ENCODE peak calls at places on chromosomes 2 and 18, in six cellular contexts. B is transverse colon, P is aorta, X is neural progenitor cell, W is PC-3, K is hepatocyte. U is an unnamed sample. For H3K4me1, the result is how much of the 10 kb centered on the place peaks cover.

GRCh38 chr18:39624934-39625333 is 2059.3 kb upstream of the CELF4 start:
- DNase-seq in B (no peak), P (no peak), X (no peak), K (no peak), W (peak), U (no peak)

GRCh38 chr2:15829985-15830384 is 110.4 kb upstream of the MYCN start:
- DNase-seq in B (no peak), W (no peak), X (no peak), P (no peak), K (no peak), U (no peak)

GRCh38 chr2:26033270-26033768 is 565 bp upstream of the RAB10 start:
- DNase-seq in B (peak), P (no peak), X (peak), W (peak), K (peak), U (peak)

GRCh38 chr2:12284037-12284436 is 432.7 kb upstream of the TRIB2 start:
- DNase-seq in K (no peak), P (no peak), W (no peak), X (no peak), B (no peak), U (no peak)

GRCh38 chr2:152715854-152716428 is 1.3 kb downstream of the PRPF40A start:
- DNase-seq in X (peak), B (no peak), P (no peak), W (peak), K (peak), U (no peak)

GRCh38 chr18:75070235-75070624 is 138.7 kb downstream of the PTGR3 start:
- DNase-seq in X (no peak), P (no peak), B (no peak), K (no peak), W (no peak), U (no peak)

GRCh38 chr18:22709288-22710060 is 223.7 kb upstream of the RBBP8 start:
- DNase-seq in X (no peak), P (no peak), W (no peak), K (peak), B (no peak), U (no peak)

GRCh38 chr2:121491566-121491965 is 39.1 kb upstream of the RNU4ATAC start:
- DNase-seq in B (no peak), K (no peak), X (no peak), P (no peak), W (no peak), U (no peak)

GRCh38 chr2:211035548-211036185 is 479.3 kb downstream of the CPS1 start:
- DNase-seq in W (peak), B (no peak), X (peak), P (no peak), K (peak), U (no peak)

GRCh38 chr2:29535188-29535587 is 386.2 kb downstream of the ALK start:
- DNase-seq in W (no peak), X (no peak), P (no peak), B (no peak), K (no peak), U (no peak)

GRCh38 chr18:70072678-70073077 is 125.0 kb upstream of the CD226 start:
- DNase-seq in W (peak), X (no peak), B (no peak), P (no peak), K (peak), U (no peak)

GRCh38 chr2:3427272-3427671 is 47.8 kb downstream of the TRAPPC12 start:
- DNase-seq in K (no peak), X (no peak), P (no peak), W (no peak), B (peak), U (no peak)

GRCh38 chr18:23503967-23504352 is 649 bp downstream of the RMC1 start:
- DNase-seq in W (no peak), X (no peak), K (no peak), P (peak), B (no peak), U (no peak)

GRCh38 chr2:1974391-1974790 is 230.1 kb upstream of the PXDN start:
- DNase-seq in K (no peak), W (peak), X (no peak), P (no peak), B (no peak), U (no peak)

GRCh38 chr2:237705225-237705524 is 77.8 kb downstream of the LRRFIP1 start:
- DNase-seq in X (no peak), K (no peak), P (no peak), B (no peak), W (no peak), U (no peak)

GRCh38 chr2:162030363-162030762 is 43.7 kb downstream of the DPP4 start:
- DNase-seq in W (peak), K (no peak), X (no peak), P (no peak), B (no peak), U (no peak)

GRCh38 chr18:58334061-58334460 is 290.0 kb downstream of the NEDD4L start:
- DNase-seq in K (no peak), W (no peak), B (no peak), P (no peak), X (no peak), U (no peak)

GRCh38 chr2:9803023-9803805 is 40.1 kb upstream of the TAF1B start:
- DNase-seq in W (no peak), X (peak), K (peak), P (peak), B (peak), U (peak)

GRCh38 chr18:36960038-36960437 is 131.1 kb downstream of the KIAA1328 start:
- DNase-seq in K (no peak), W (no peak), P (peak), X (no peak), B (no peak), U (no peak)

GRCh38 chr2:236818281-236819045 is 248.8 kb downstream of the ACKR3 start:
- DNase-seq in P (no peak), W (no peak), B (no peak), X (no peak), K (no peak), U (no peak)

GRCh38 chr2:31978436-31978835 is 32.4 kb downstream of the MEMO1 start:
- DNase-seq in K (no peak), X (no peak), P (no peak), W (no peak), B (no peak), U (no peak)
- H3K27ac ChIP-seq in K (no peak), X (no peak), P (no peak), W (no peak), B (no peak), U (no peak)

GRCh38 chr2:58545300-58546280 is 304.5 kb upstream of the FANCL start:
- DNase-seq in P (no peak), X (no peak), B (no peak), W (no peak), K (no peak), U (no peak)

GRCh38 chr2:58540680-58541079 is 299.6 kb upstream of the FANCL start:
- DNase-seq in W (no peak), X (peak), K (no peak), B (no peak), P (no peak), U (no peak)

GRCh38 chr2:58535994-58536393 is 294.9 kb upstream of the FANCL start:
- DNase-seq in X (no peak), W (no peak), K (peak), P (no peak), B (no peak), U (no peak)

GRCh38 chr2:58539973-58540372 is 298.8 kb upstream of the FANCL start:
- DNase-seq in X (peak), W (peak), K (no peak), P (no peak), B (no peak), U (no peak)

GRCh38 chr2:58541511-58541910 is 300.4 kb upstream of the FANCL start:
- DNase-seq in X (peak), P (no peak), K (no peak), B (no peak), W (no peak), U (no peak)
- H3K4me1 ChIP-seq in X (half or more), P (under half), K (under half), B (under half), W (under half), U (under half)

DNA sequence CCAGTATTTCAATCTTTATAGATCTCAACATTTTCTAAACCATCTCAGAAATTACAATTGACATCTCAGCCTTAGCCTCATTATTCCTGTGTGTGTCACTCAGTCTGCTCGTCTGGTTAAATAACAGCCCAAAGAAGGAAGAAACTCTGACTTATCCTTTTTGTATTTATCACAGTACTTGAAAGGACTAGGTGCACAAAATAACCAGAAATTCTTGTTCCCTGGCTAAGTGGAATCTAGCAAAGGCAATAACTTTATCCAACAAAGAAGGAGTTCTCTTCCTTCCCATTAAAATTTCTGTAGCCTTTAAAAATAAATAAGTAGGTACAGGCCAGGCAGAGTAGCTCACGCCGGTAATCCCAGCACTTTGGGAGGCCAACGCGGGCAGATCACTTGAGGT is 139.9 kb upstream of the PID1 start:
- DNase-seq in X (no peak), W (peak), K (no peak), P (no peak), B (no peak), U (no peak)
- H3K27ac ChIP-seq in X (no peak), W (peak), K (peak), P (no peak), B (no peak), U (peak)

GRCh38 chr18:44802508-44802907 is 121.8 kb downstream of the SETBP1 start:
- DNase-seq in B (no peak), K (no peak), W (no peak), X (no peak), P (no peak), U (no peak)

GRCh38 chr18:44803019-44803650 is 122.4 kb downstream of the SETBP1 start:
- DNase-seq in P (no peak), K (peak), X (no peak), W (no peak), B (peak), U (no peak)

GRCh38 chr18:44799422-44800421 is 119.0 kb downstream of the SETBP1 start:
- DNase-seq in W (no peak), X (no peak), B (no peak), P (no peak), K (no peak), U (no peak)

GRCh38 chr18:44804033-44804432 is 123.3 kb downstream of the SETBP1 start:
- DNase-seq in X (no peak), B (no peak), K (no peak), P (no peak), W (no peak), U (no peak)

DNA sequence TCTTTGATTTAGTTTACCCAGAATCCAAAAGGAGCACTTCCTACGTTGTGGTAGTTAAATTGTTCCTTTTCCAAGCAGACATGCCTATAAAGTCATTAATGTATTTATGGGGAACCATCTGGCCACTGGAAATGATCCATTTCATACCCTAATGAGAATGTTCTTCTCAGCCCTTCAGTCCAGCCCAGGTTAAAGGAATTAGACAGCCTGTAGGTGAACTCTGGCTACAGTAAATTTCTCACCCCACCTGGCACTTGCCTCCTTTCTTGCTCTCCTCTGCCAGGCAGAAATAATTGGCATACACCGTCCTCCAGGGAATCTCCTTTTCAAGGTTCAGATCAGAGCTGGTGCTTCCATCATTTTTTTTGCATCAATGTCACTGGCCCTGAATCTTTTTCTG is 121.1 kb downstream of the SETBP1 start:
- DNase-seq in K (no peak), B (no peak), X (no peak), P (no peak), W (no peak), U (no peak)
- H3K4me1 ChIP-seq in K (half or more), B (under half), X (under half), P (under half), W (under half), U (under half)

DNA sequence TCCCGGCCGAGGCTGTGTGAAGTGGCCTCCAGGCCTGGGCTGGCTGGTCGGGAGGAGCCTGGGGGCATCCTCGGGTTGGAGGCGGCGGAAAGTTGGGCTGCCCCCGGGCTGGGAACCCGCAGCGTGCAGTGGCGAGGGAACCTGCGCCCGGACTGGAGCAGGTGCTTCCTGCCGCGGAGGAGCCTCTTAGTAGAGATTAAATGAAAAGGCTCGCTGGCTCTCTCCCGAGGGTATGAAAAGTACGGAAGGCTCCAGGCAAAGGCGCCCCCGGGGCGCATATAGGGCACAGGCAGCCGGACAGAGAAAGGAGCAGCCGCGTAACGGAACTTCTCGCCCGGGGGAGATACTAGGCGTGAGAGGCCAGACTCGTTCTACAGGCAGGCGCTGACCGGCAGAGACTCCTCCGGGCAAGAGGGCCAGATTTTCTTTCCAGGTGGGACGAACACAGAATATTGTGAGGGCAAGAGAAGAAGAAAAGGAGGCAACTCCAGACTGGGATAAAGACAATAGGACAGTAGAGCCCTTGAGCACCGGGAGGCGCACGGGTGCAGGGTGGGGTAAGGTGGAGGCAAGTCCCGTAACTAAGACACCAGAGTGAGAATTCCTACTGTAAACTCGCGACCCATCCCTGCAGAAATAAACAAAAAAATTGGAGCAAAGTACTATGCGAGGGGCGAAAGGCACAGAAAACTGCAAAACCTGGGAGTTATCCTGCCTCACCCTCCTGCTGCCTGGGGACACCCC is 828 bp downstream of the CDH2 start:
- DNase-seq in K (peak), P (no peak), X (peak), W (peak), B (no peak), U (no peak)
- H3K27ac ChIP-seq in K (peak), P (peak), X (peak), W (no peak), B (no peak), U (peak)

GRCh38 chr18:76489081-76489480 is 6.0 kb downstream of the ZNF516 start:
- DNase-seq in K (no peak), X (no peak), W (no peak), B (no peak), P (no peak), U (no peak)
- H3K4me1 ChIP-seq in K (under half), X (half or more), W (under half), B (under half), P (under half), U (under half)

DNA sequence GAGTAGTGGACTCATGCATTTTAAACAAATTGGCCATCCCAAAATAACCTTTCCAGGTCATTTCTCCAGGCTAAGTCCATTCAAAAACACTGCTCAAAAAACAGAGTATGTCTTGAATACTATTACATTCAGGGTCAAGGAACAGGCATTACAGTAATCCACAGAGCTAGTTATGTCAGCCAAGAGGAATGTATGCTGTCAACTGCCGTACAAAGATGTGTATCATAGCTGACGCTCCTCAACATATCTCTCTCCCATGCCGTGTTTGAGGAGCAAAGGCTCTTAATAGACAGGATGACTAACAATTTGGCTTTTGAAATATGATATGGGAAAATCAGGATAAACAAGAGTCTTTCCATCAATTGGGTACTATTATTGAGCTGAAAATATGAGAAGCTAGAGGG is 68.8 kb upstream of the KCTD1 start:
- DNase-seq in K (peak), B (no peak), X (no peak), P (no peak), W (peak), U (no peak)
- H3K27ac ChIP-seq in K (peak), B (no peak), X (no peak), P (no peak), W (peak), U (peak)

GRCh38 chr18:48831113-48831759 is 119.5 kb downstream of the SMAD7 start:
- DNase-seq in P (peak), W (no peak), X (no peak), B (no peak), K (no peak), U (no peak)
- H3K4me1 ChIP-seq in P (under half), W (under half), X (half or more), B (under half), K (half or more), U (under half)

U was measured in RWPE2.